ENCODE peak calls at places on chromosomes 4 and X, in six cellular contexts. One of them, this sample, is unnamed. For H3K4me1, the result is how much of the 10 kb centered on the place peaks cover.

GRCh38 chr4:26874110-26874509 is 13.5 kb downstream of the STIM2 start:
- DNase-seq in A673: no peak
- DNase-seq in neural progenitor cell: no peak
- DNase-seq in pancreas: no peak
- DNase-seq in CD4-positive, alpha-beta memory T cell: no peak
- DNase-seq in PC-3: no peak
- DNase-seq in this sample: no peak

GRCh38 chrX:140099221-140099620 is 133.9 kb upstream of the CXorf66 start:
- DNase-seq in pancreas: no peak
- DNase-seq in A673: no peak
- DNase-seq in CD4-positive, alpha-beta memory T cell: no peak
- DNase-seq in neural progenitor cell: peak
- DNase-seq in PC-3: no peak
- DNase-seq in this sample: no peak

GRCh38 chr4:101961144-101961543 is 170.6 kb downstream of the BANK1 start:
- DNase-seq in pancreas: no peak
- DNase-seq in A673: peak
- DNase-seq in neural progenitor cell: peak
- DNase-seq in PC-3: no peak
- DNase-seq in CD4-positive, alpha-beta memory T cell: no peak
- DNase-seq in this sample: peak

GRCh38 chr4:53919605-53920004 is 144.8 kb downstream of the CHIC2 start:
- DNase-seq in neural progenitor cell: no peak
- DNase-seq in pancreas: no peak
- DNase-seq in A673: no peak
- DNase-seq in CD4-positive, alpha-beta memory T cell: no peak
- DNase-seq in PC-3: no peak
- DNase-seq in this sample: no peak

GRCh38 chr4:2177443-2178093 is 64.4 kb downstream of the HAUS3 start:
- DNase-seq in CD4-positive, alpha-beta memory T cell: no peak
- DNase-seq in pancreas: no peak
- DNase-seq in A673: no peak
- DNase-seq in PC-3: peak
- DNase-seq in neural progenitor cell: peak
- DNase-seq in this sample: no peak

GRCh38 chr4:146179784-146180405 is 4.4 kb downstream of the LSM6 start:
- DNase-seq in CD4-positive, alpha-beta memory T cell: no peak
- DNase-seq in neural progenitor cell: no peak
- DNase-seq in PC-3: no peak
- DNase-seq in A673: no peak
- DNase-seq in pancreas: no peak
- DNase-seq in this sample: no peak

GRCh38 chr4:1195109-1195671 is 22.8 kb upstream of the SPON2 start:
- DNase-seq in CD4-positive, alpha-beta memory T cell: no peak
- DNase-seq in A673: no peak
- DNase-seq in neural progenitor cell: no peak
- DNase-seq in PC-3: no peak
- DNase-seq in pancreas: no peak
- DNase-seq in this sample: no peak

GRCh38 chr4:112510468-112511293 is 5.3 kb downstream of the NEUROG2 start:
- DNase-seq in pancreas: no peak
- DNase-seq in CD4-positive, alpha-beta memory T cell: no peak
- DNase-seq in PC-3: no peak
- DNase-seq in A673: no peak
- DNase-seq in neural progenitor cell: peak
- DNase-seq in this sample: no peak

GRCh38 chr4:3436048-3436797 is 5.5 kb upstream of the HGFAC start:
- DNase-seq in pancreas: no peak
- DNase-seq in CD4-positive, alpha-beta memory T cell: no peak
- DNase-seq in neural progenitor cell: no peak
- DNase-seq in A673: no peak
- DNase-seq in PC-3: no peak
- DNase-seq in this sample: no peak

GRCh38 chrX:136954930-136955329 is 74.4 kb upstream of the RBMX start:
- DNase-seq in A673: peak
- DNase-seq in CD4-positive, alpha-beta memory T cell: peak
- DNase-seq in PC-3: peak
- DNase-seq in neural progenitor cell: peak
- DNase-seq in pancreas: no peak
- DNase-seq in this sample: peak

GRCh38 chr4:21769404-21770147 is 179.0 kb downstream of the KCNIP4 start:
- DNase-seq in pancreas: no peak
- DNase-seq in CD4-positive, alpha-beta memory T cell: no peak
- DNase-seq in A673: no peak
- DNase-seq in neural progenitor cell: no peak
- DNase-seq in PC-3: peak
- DNase-seq in this sample: no peak

GRCh38 chr4:110109455-110109854 is 89.0 kb downstream of the ELOVL6 start:
- DNase-seq in A673: no peak
- DNase-seq in PC-3: no peak
- DNase-seq in pancreas: no peak
- DNase-seq in CD4-positive, alpha-beta memory T cell: no peak
- DNase-seq in neural progenitor cell: no peak
- DNase-seq in this sample: no peak

GRCh38 chr4:34323549-34324325 is 1920.6 kb downstream of the ARAP2 start:
- DNase-seq in A673: no peak
- DNase-seq in CD4-positive, alpha-beta memory T cell: no peak
- DNase-seq in PC-3: peak
- DNase-seq in pancreas: no peak
- DNase-seq in neural progenitor cell: peak
- DNase-seq in this sample: no peak

GRCh38 chr4:52199574-52200338 is 148.7 kb downstream of the SPATA18 start:
- DNase-seq in A673: peak
- DNase-seq in PC-3: peak
- DNase-seq in CD4-positive, alpha-beta memory T cell: no peak
- DNase-seq in neural progenitor cell: no peak
- DNase-seq in pancreas: no peak
- DNase-seq in this sample: no peak

GRCh38 chr4:154164931-154165839 is 326.4 kb downstream of the DCHS2 start:
- DNase-seq in A673: no peak
- DNase-seq in PC-3: peak
- DNase-seq in pancreas: peak
- DNase-seq in neural progenitor cell: no peak
- DNase-seq in CD4-positive, alpha-beta memory T cell: no peak
- DNase-seq in this sample: no peak

GRCh38 chr4:81030617-81031388 is at the start of gene BMP3:
- DNase-seq in PC-3: peak
- DNase-seq in neural progenitor cell: peak
- DNase-seq in A673: peak
- DNase-seq in CD4-positive, alpha-beta memory T cell: no peak
- DNase-seq in pancreas: no peak
- DNase-seq in this sample: no peak
- H3K4me1 ChIP-seq in PC-3: under half
- H3K4me1 ChIP-seq in neural progenitor cell: under half
- H3K4me1 ChIP-seq in A673: under half
- H3K4me1 ChIP-seq in CD4-positive, alpha-beta memory T cell: under half
- H3K4me1 ChIP-seq in pancreas: under half
- H3K4me1 ChIP-seq in this sample: under half

DNA sequence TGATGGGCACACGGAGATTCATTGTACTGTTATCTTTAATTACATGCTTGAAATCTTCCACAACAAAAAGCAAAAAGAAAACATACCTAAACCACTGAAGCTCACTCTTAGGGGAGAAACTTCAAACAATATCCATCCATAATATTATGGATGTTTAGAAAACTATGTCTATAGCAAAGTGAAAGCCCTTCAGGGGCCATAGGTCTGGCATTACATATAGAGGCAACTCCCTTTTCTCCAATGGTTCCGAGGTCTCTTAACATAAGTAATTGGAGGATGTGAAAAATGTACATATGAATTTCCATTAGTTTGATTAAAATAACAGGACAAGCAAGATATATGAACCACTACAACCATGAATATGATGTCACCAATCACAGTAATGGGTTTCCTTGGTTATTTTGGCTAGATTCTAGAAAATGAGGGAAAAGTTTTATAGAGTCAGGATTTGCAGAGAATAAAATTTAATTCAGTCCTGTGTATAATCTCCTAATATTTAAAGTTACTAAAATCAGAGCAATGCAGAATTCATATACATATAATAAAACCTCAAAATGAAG is 10.8 kb downstream of the UGDH start:
- DNase-seq in pancreas: no peak
- DNase-seq in PC-3: no peak
- DNase-seq in A673: no peak
- DNase-seq in neural progenitor cell: no peak
- DNase-seq in CD4-positive, alpha-beta memory T cell: no peak
- DNase-seq in this sample: no peak
- H3K4me1 ChIP-seq in pancreas: under half
- H3K4me1 ChIP-seq in PC-3: under half
- H3K4me1 ChIP-seq in A673: under half
- H3K4me1 ChIP-seq in neural progenitor cell: under half
- H3K4me1 ChIP-seq in CD4-positive, alpha-beta memory T cell: under half
- H3K4me1 ChIP-seq in this sample: under half

GRCh38 chr4:182465979-182466378 is 222.8 kb downstream of the TENM3 start:
- DNase-seq in neural progenitor cell: no peak
- DNase-seq in CD4-positive, alpha-beta memory T cell: no peak
- DNase-seq in PC-3: no peak
- DNase-seq in A673: no peak
- DNase-seq in pancreas: no peak
- DNase-seq in this sample: no peak
- H3K4me1 ChIP-seq in neural progenitor cell: under half
- H3K4me1 ChIP-seq in CD4-positive, alpha-beta memory T cell: under half
- H3K4me1 ChIP-seq in PC-3: under half
- H3K4me1 ChIP-seq in A673: under half
- H3K4me1 ChIP-seq in pancreas: under half
- H3K4me1 ChIP-seq in this sample: under half

GRCh38 chr4:76984127-76984526 is 34.6 kb downstream of the SEPTIN11 start:
- DNase-seq in A673: peak
- DNase-seq in PC-3: peak
- DNase-seq in pancreas: no peak
- DNase-seq in CD4-positive, alpha-beta memory T cell: peak
- DNase-seq in neural progenitor cell: no peak
- DNase-seq in this sample: peak
- H3K4me1 ChIP-seq in A673: half or more
- H3K4me1 ChIP-seq in PC-3: under half
- H3K4me1 ChIP-seq in pancreas: under half
- H3K4me1 ChIP-seq in CD4-positive, alpha-beta memory T cell: half or more
- H3K4me1 ChIP-seq in neural progenitor cell: under half
- H3K4me1 ChIP-seq in this sample: half or more

DNA sequence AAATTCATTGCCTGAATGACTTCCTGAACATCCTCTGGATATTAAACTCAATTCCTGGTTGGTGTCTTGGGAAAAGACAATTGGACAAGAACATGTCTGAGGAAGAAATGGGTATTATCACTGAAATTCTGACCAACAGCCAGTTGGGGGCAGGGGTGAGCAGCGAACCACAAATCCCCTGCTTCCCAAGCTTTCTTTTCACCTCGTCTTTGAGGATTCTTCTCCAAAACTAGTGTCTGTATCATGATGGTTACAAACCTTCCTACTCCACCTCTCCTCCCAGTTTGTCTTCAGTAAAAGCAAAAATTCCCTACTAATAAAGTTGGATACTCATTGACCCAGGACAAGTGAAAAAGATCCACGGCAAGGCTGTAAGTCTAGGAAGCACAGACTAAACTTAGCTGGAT is 48.3 kb upstream of the WDR1 start:
- DNase-seq in PC-3: peak
- DNase-seq in pancreas: no peak
- DNase-seq in CD4-positive, alpha-beta memory T cell: no peak
- DNase-seq in neural progenitor cell: peak
- DNase-seq in A673: peak
- DNase-seq in this sample: no peak
- H3K4me1 ChIP-seq in PC-3: under half
- H3K4me1 ChIP-seq in pancreas: under half
- H3K4me1 ChIP-seq in CD4-positive, alpha-beta memory T cell: under half
- H3K4me1 ChIP-seq in neural progenitor cell: under half
- H3K4me1 ChIP-seq in A673: under half
- H3K4me1 ChIP-seq in this sample: under half

GRCh38 chr4:168656055-168656660 is 159.3 kb downstream of the PALLD start:
- DNase-seq in pancreas: no peak
- DNase-seq in CD4-positive, alpha-beta memory T cell: no peak
- DNase-seq in A673: peak
- DNase-seq in PC-3: peak
- DNase-seq in neural progenitor cell: no peak
- DNase-seq in this sample: no peak

GRCh38 chr4:168659971-168660465 is 163.2 kb downstream of the PALLD start:
- DNase-seq in A673: no peak
- DNase-seq in PC-3: no peak
- DNase-seq in pancreas: no peak
- DNase-seq in CD4-positive, alpha-beta memory T cell: no peak
- DNase-seq in neural progenitor cell: no peak
- DNase-seq in this sample: no peak

GRCh38 chr4:168654206-168655174 is 157.6 kb downstream of the PALLD start:
- DNase-seq in PC-3: peak
- DNase-seq in CD4-positive, alpha-beta memory T cell: no peak
- DNase-seq in pancreas: no peak
- DNase-seq in neural progenitor cell: no peak
- DNase-seq in A673: no peak
- DNase-seq in this sample: no peak

GRCh38 chr4:168655182-168655581 is 158.3 kb downstream of the PALLD start:
- DNase-seq in neural progenitor cell: no peak
- DNase-seq in pancreas: no peak
- DNase-seq in PC-3: no peak
- DNase-seq in A673: no peak
- DNase-seq in CD4-positive, alpha-beta memory T cell: no peak
- DNase-seq in this sample: no peak

DNA sequence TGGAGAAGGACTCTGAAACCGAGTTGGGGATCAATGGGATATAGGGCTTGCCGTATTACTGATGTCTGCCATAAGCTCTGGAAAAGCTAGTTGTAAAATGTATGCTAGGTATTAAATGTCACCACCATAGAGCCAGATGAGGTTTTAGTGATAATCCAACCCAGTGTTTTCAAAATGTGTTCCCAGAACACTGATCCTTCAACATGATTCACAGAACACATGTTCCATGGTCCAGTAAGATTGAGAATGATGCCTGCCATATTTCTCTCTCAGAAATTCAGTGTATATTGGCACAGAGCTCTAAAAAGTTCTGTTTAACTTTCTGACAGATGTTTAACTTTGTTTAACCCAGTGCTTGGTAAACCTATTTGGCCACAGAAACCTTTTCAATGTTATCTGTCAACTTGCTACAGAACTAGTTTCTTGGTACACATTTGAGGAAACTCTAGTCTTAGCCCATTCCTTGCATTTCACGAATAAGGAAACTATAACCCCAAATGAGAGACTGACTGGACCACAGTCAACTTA is 160.2 kb downstream of the PALLD start:
- DNase-seq in pancreas: no peak
- DNase-seq in A673: no peak
- DNase-seq in neural progenitor cell: no peak
- DNase-seq in PC-3: no peak
- DNase-seq in CD4-positive, alpha-beta memory T cell: no peak
- DNase-seq in this sample: no peak
- H3K4me1 ChIP-seq in pancreas: under half
- H3K4me1 ChIP-seq in A673: under half
- H3K4me1 ChIP-seq in neural progenitor cell: under half
- H3K4me1 ChIP-seq in PC-3: under half
- H3K4me1 ChIP-seq in CD4-positive, alpha-beta memory T cell: under half
- H3K4me1 ChIP-seq in this sample: under half